ENCODE peak calls at places on chromosomes 3 and 15, in five cellular contexts. One of them, this sample, is unnamed.

GRCh38 chr3:13494463-13495350 is 14.6 kb downstream of the HDAC11 start:
- DNase-seq in foreskin fibroblast: no peak
- DNase-seq in HEK293T: peak; percentile 52
- DNase-seq in H7: peak; percentile 78
- DNase-seq in A172: no peak
- DNase-seq in this sample: no peak

GRCh38 chr3:45054196-45054857 is 28.2 kb downstream of the CLEC3B start:
- DNase-seq in A172: peak; percentile 45
- DNase-seq in foreskin fibroblast: peak; percentile 92
- DNase-seq in HEK293T: no peak
- DNase-seq in H7: no peak
- DNase-seq in this sample: no peak

GRCh38 chr15:98160236-98160635 is 199.7 kb downstream of the ARRDC4 start:
- DNase-seq in A172: no peak
- DNase-seq in foreskin fibroblast: no peak
- DNase-seq in HEK293T: no peak
- DNase-seq in H7: no peak
- DNase-seq in this sample: peak; percentile 71

GRCh38 chr3:64612082-64612860 is 75.5 kb downstream of the ADAMTS9 start:
- DNase-seq in A172: no peak
- DNase-seq in H7: no peak
- DNase-seq in foreskin fibroblast: peak; percentile 48
- DNase-seq in HEK293T: no peak
- DNase-seq in this sample: no peak

GRCh38 chr15:51077565-51078153 is 17.0 kb downstream of the TNFAIP8L3 start:
- DNase-seq in H7: peak; percentile 92
- DNase-seq in foreskin fibroblast: peak; percentile 24
- DNase-seq in HEK293T: no peak
- DNase-seq in A172: no peak
- DNase-seq in this sample: no peak

GRCh38 chr3:40718681-40719080 is 193.9 kb downstream of the ZNF621 start:
- DNase-seq in HEK293T: no peak
- DNase-seq in A172: no peak
- DNase-seq in foreskin fibroblast: no peak
- DNase-seq in H7: no peak
- DNase-seq in this sample: no peak

GRCh38 chr3:146160964-146161724 is at the start of gene PLOD2:
- DNase-seq in A172: peak; percentile 55
- DNase-seq in H7: peak; percentile 84
- DNase-seq in HEK293T: peak; percentile 74
- DNase-seq in foreskin fibroblast: peak; percentile 91
- DNase-seq in this sample: no peak

GRCh38 chr3:15360786-15361493 is 28.6 kb upstream of the SH3BP5 start:
- DNase-seq in A172: no peak
- DNase-seq in H7: no peak
- DNase-seq in HEK293T: no peak
- DNase-seq in foreskin fibroblast: peak; percentile 42
- DNase-seq in this sample: no peak

GRCh38 chr3:195128255-195129071 is 142.5 kb downstream of the XXYLT1 start:
- DNase-seq in H7: no peak
- DNase-seq in foreskin fibroblast: no peak
- DNase-seq in HEK293T: no peak
- DNase-seq in A172: no peak
- DNase-seq in this sample: no peak

GRCh38 chr3:108472011-108472591 is 38.3 kb downstream of the MYH15 start:
- DNase-seq in HEK293T: no peak
- DNase-seq in H7: no peak
- DNase-seq in A172: peak; percentile 96
- DNase-seq in foreskin fibroblast: peak; percentile 93
- DNase-seq in this sample: no peak

GRCh38 chr3:122786067-122786466 is 7.6 kb downstream of the HSPBAP1 start:
- DNase-seq in HEK293T: no peak
- DNase-seq in H7: no peak
- DNase-seq in A172: peak; percentile 32
- DNase-seq in foreskin fibroblast: peak; percentile 61
- DNase-seq in this sample: no peak

GRCh38 chr3:38168151-38168987 is 3.0 kb downstream of the OXSR1 start:
- DNase-seq in H7: no peak
- DNase-seq in HEK293T: no peak
- DNase-seq in A172: peak; percentile 56
- DNase-seq in foreskin fibroblast: peak; percentile 76
- DNase-seq in this sample: no peak

GRCh38 chr15:94263341-94264273 is 32.2 kb downstream of the MCTP2 start:
- DNase-seq in foreskin fibroblast: no peak
- DNase-seq in A172: no peak
- DNase-seq in H7: no peak
- DNase-seq in HEK293T: no peak
- DNase-seq in this sample: no peak

GRCh38 chr3:10553586-10554235 is 48.3 kb upstream of the ATP2B2 start:
- DNase-seq in H7: peak; percentile 88
- DNase-seq in A172: no peak
- DNase-seq in foreskin fibroblast: no peak
- DNase-seq in HEK293T: no peak
- DNase-seq in this sample: no peak

GRCh38 chr3:4656059-4656458 is 162.9 kb downstream of the ITPR1 start:
- DNase-seq in HEK293T: peak; percentile 84
- DNase-seq in A172: peak; percentile 69
- DNase-seq in foreskin fibroblast: peak; percentile 54
- DNase-seq in H7: peak; percentile 51
- DNase-seq in this sample: no peak

GRCh38 chr3:71726106-71726505 is 904 bp upstream of the EIF4E3 start:
- DNase-seq in A172: no peak
- DNase-seq in HEK293T: no peak
- DNase-seq in foreskin fibroblast: no peak
- DNase-seq in H7: no peak
- DNase-seq in this sample: no peak

GRCh38 chr15:50594311-50594710 is 47.8 kb upstream of the USP50 start:
- DNase-seq in H7: no peak
- DNase-seq in foreskin fibroblast: no peak
- DNase-seq in A172: no peak
- DNase-seq in HEK293T: no peak
- DNase-seq in this sample: no peak

GRCh38 chr3:63064216-63064755 is 189.1 kb upstream of the CADPS start:
- DNase-seq in H7: no peak
- DNase-seq in A172: no peak
- DNase-seq in foreskin fibroblast: no peak
- DNase-seq in HEK293T: no peak
- DNase-seq in this sample: no peak

GRCh38 chr3:118447326-118447725 is 587.3 kb downstream of the IGSF11 start:
- DNase-seq in A172: no peak
- DNase-seq in H7: no peak
- DNase-seq in HEK293T: no peak
- DNase-seq in foreskin fibroblast: no peak
- DNase-seq in this sample: no peak